ENCODE peak calls at places on chromosomes 7 and 10, in five cellular contexts. P is HCT116, L is astrocyte of the spinal cord, C is ovary, H is NB4. M is an unnamed sample.

GRCh38 chr10:12849351-12850181 is 151.9 kb downstream of the CCDC3 start:
- DNase-seq in P (no peak), H (peak), L (no peak), C (peak), M (peak)

GRCh38 chr7:134920026-134920758 is 66.1 kb upstream of the AGBL3 start:
- DNase-seq in H (no peak), L (peak), C (no peak), P (no peak), M (no peak)

GRCh38 chr10:51501396-51501795 is 198.0 kb downstream of the CSTF2T start:
- DNase-seq in H (no peak), L (no peak), P (no peak), C (no peak), M (no peak)

GRCh38 chr7:126803060-126803665 is 449.6 kb downstream of the GRM8 start:
- DNase-seq in C (no peak), P (peak), H (peak), L (peak), M (peak)

GRCh38 chr10:125120046-125120710 is 40.2 kb downstream of the CTBP2 start:
- DNase-seq in H (no peak), P (no peak), L (peak), C (peak), M (peak)

GRCh38 chr10:36608866-36609265 is 516.5 kb upstream of the ANKRD30A start:
- DNase-seq in L (no peak), P (no peak), H (no peak), C (no peak), M (no peak)

GRCh38 chr10:133454204-133454893 is 604 bp downstream of the SCART1 start:
- DNase-seq in L (no peak), H (no peak), C (no peak), P (no peak), M (no peak)

GRCh38 chr7:79949778-79950177 is 184.9 kb upstream of the GNAI1 start:
- DNase-seq in H (no peak), P (no peak), L (no peak), C (no peak), M (no peak)

GRCh38 chr7:80583901-80584300 is 54.5 kb upstream of the CD36 start:
- DNase-seq in C (peak), H (no peak), P (no peak), L (no peak), M (peak)

GRCh38 chr7:80244206-80244956 is 109.8 kb downstream of the GNAI1 start:
- DNase-seq in H (no peak), L (no peak), P (no peak), C (no peak), M (no peak)

GRCh38 chr10:67818323-67818722 is 19.7 kb downstream of the DNAJC12 start:
- DNase-seq in P (no peak), L (peak), C (no peak), H (no peak), M (no peak)

GRCh38 chr7:96303686-96304443 is 18.0 kb downstream of the SLC25A13 start:
- DNase-seq in P (no peak), L (peak), H (peak), C (no peak), M (no peak)

GRCh38 chr7:99422091-99422624 is 13.4 kb downstream of the BUD31 start:
- DNase-seq in P (no peak), H (no peak), C (no peak), L (no peak), M (peak)

GRCh38 chr7:79398145-79398749 is 55.2 kb downstream of the MAGI2 start:
- DNase-seq in C (no peak), P (no peak), H (no peak), L (no peak), M (no peak)

GRCh38 chr10:100890696-100891271 is 22.0 kb upstream of the SLF2 start:
- DNase-seq in L (peak), H (peak), C (no peak), P (peak), M (no peak)

GRCh38 chr7:20267482-20267881 is 50.3 kb upstream of the MACC1 start:
- DNase-seq in L (no peak), P (no peak), C (no peak), H (peak), M (no peak)

GRCh38 chr7:6501586-6502564 is 49.4 kb downstream of the GRID2IP start:
- DNase-seq in C (no peak), P (no peak), H (no peak), L (no peak), M (no peak)

GRCh38 chr7:47600199-47601118 is 18.5 kb upstream of the TNS3 start:
- DNase-seq in P (no peak), L (peak), H (no peak), C (peak), M (peak)

GRCh38 chr10:110764378-110764777 is 107.3 kb upstream of the PDCD4 start:
- DNase-seq in H (no peak), C (no peak), L (no peak), P (no peak), M (no peak)

GRCh38 chr10:122461729-122462532 is 578 bp downstream of the HTRA1 start:
- DNase-seq in C (peak), H (no peak), L (no peak), P (no peak), M (peak)

GRCh38 chr7:4051696-4052095 is 630.4 kb upstream of the FOXK1 start:
- DNase-seq in H (no peak), P (no peak), C (no peak), L (no peak), M (no peak)

GRCh38 chr7:131908719-131909118 is 352.3 kb upstream of the PODXL start:
- DNase-seq in H (no peak), L (no peak), P (no peak), C (no peak), M (no peak)

GRCh38 chr10:128908109-128908898 is 558.7 kb upstream of the MGMT start:
- DNase-seq in C (no peak), P (no peak), H (peak), L (no peak), M (no peak)

GRCh38 chr10:91551856-91552255 is 81.0 kb downstream of the PPP1R3C start:
- DNase-seq in H (peak), P (peak), L (peak), C (peak), M (peak)

GRCh38 chr10:63718006-63718405 is 196.8 kb downstream of the REEP3 start:
- DNase-seq in P (no peak), H (no peak), L (peak), C (no peak), M (no peak)

GRCh38 chr7:13336227-13336626 is 648.8 kb downstream of the ARL4A start:
- DNase-seq in C (no peak), H (no peak), L (peak), P (no peak), M (no peak)

GRCh38 chr7:127708788-127709187 is 56.8 kb downstream of the SND1 start:
- DNase-seq in P (peak), H (peak), L (peak), C (peak), M (peak)

GRCh38 chr10:2296179-2296578 is 558.9 kb upstream of the ADARB2 start:
- DNase-seq in C (no peak), L (no peak), P (no peak), H (no peak), M (no peak)

GRCh38 chr7:5484921-5485320 is 61.3 kb upstream of the TNRC18 start:
- DNase-seq in L (no peak), P (no peak), C (no peak), H (no peak), M (no peak)

GRCh38 chr7:88670536-88670935 is 89.0 kb upstream of the ZNF804B start:
- DNase-seq in P (no peak), C (no peak), L (no peak), H (no peak), M (no peak)

DNA sequence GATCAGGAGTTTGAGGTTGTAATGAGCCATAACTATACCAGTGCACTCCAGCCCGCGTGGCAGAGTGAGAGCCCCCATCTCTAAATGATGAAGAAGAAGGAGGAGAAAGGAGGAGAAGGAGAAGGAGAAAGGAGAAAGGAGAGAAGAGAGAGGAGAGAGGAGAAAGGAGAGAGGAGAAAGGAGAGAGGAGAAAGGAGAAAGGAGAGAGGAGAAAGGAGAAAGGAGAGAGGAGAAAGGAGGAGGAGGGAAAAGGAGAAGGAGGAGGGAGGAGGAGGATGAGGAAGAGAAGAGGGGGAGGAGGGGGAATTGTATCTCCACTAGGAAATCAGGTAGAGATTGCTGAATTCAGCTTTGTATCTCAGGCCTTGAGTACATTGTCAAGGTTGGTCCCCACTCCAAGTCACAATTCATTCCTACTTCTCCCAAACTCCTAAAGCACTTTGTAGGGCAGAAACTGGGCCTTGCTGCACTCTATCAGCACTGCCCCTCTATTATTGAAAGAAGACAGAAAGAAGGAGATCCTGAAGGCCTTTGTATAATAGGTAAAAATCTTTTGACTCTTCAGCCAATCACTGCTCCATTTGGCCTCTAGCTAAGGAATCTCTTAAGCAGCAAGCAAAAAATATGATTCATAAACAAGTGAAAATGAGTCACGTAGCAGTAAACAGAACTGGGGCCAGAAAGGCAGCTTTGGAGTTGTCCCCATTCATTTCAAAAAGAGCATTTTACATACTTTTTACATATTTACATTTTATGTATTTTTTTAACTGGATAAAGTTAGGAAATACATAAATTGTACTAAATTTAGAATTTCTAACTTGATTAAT is 178.0 kb downstream of the IMMP2L start:
- DNase-seq in L (no peak), C (no peak), P (no peak), H (no peak), M (no peak)
- H3K4me3 ChIP-seq in L (no peak), C (no peak), P (no peak), H (no peak), M (no peak)

GRCh38 chr10:62050627-62050924 is 149.1 kb downstream of the ARID5B start:
- DNase-seq in P (no peak), H (no peak), C (no peak), L (no peak), M (no peak)

GRCh38 chr10:62049815-62050626 is 148.5 kb downstream of the ARID5B start:
- DNase-seq in L (peak), C (no peak), P (no peak), H (no peak), M (no peak)

GRCh38 chr10:62052276-62052675 is 150.8 kb downstream of the ARID5B start:
- DNase-seq in H (no peak), C (no peak), P (no peak), L (no peak), M (no peak)

GRCh38 chr10:62048919-62049636 is 147.6 kb downstream of the ARID5B start:
- DNase-seq in C (peak), L (peak), P (no peak), H (peak), M (peak)

DNA sequence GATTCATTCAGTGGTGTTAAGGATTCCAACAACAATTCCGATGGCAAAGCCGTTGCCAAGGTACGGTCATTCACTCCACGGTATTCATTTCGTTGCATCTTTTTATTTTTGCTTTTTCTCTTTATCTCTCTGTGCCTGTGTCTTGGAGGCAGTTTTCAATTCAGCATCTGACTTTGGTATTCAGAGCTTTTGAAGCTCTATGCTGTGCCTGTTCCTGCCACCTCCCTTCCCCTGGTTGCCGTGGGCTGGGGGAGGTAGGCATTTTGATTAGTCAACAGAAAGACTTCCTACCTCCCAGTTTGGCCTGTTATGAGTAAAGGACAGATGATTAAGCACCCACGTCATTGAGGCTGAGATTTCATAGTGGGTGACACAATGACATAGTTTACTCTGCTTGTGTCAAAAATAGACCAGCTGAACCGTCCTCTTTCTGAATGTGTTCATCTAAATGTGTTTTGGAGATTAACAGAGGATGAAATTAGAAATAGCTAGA is 149.5 kb downstream of the ARID5B start:
- DNase-seq in P (peak), C (no peak), H (peak), L (peak), M (peak)
- H3K4me3 ChIP-seq in P (no peak), C (peak), H (no peak), L (peak), M (no peak)

GRCh38 chr7:1502845-1503244 is 1.3 kb downstream of the INTS1 start:
- DNase-seq in C (no peak), L (no peak), H (no peak), P (no peak), M (no peak)
- H3K4me3 ChIP-seq in C (no peak), L (no peak), H (peak), P (peak), M (no peak)

GRCh38 chr10:11505636-11506035 is 105.8 kb downstream of the USP6NL start:
- DNase-seq in P (no peak), C (no peak), L (no peak), H (no peak), M (no peak)

GRCh38 chr10:11510714-11511113 is 100.7 kb downstream of the USP6NL start:
- DNase-seq in H (no peak), L (no peak), P (no peak), C (no peak), M (no peak)

GRCh38 chr10:11511325-11511724 is 100.1 kb downstream of the USP6NL start:
- DNase-seq in P (no peak), L (no peak), C (no peak), H (no peak), M (no peak)

GRCh38 chr10:11506247-11506789 is 105.1 kb downstream of the USP6NL start:
- DNase-seq in L (no peak), H (peak), P (no peak), C (no peak), M (no peak)

GRCh38 chr10:11509036-11509435 is 102.4 kb downstream of the USP6NL start:
- DNase-seq in C (no peak), P (no peak), L (peak), H (no peak), M (no peak)
- H3K4me3 ChIP-seq in C (no peak), P (no peak), L (no peak), H (no peak), M (no peak)

DNA sequence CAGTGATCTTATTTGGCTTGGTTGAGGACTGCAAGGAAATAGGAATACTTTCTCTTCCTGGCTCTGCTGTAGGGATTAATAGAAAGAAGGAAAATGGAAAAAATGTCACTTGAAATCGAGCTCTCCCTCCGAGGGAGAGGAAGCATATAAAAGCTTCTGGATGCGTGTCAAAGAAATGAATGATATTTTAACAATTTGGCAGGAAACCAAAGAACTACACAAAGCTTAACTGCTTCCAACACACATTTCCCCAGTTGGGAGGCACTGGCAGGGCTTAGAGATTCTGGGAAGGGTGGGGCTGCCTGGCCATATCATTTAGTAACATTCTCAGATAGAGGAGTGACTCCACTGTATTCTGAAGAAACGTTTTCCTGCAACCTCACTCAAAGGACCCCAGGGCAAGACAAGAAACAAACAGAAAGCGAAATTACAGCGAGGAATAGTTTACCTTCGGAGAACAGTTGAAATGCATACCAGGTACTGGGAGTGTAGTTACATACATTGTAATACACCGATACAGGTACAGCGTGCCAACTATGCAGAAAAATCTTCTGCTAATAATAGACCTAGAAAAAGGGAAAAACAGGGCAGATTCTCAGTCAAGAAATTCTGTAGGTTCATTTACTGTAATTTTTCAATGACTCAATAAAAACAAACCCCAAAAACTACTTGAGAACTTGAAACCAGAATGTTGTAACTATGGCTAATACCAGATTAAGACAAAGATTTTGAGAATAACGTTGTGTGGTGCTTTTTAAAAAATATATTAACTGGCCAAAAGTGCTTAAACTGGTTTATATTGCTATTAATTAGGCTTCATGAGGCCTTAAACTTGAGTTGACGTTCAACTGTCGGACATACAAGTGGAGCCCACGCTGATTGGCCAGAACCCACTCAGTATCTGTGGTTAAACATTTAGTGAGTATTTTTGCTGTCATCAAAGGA is 75.7 kb upstream of the ASAH2 start:
- DNase-seq in C (no peak), H (no peak), P (no peak), L (peak), M (no peak)
- H3K4me3 ChIP-seq in C (no peak), H (no peak), P (no peak), L (no peak), M (no peak)

GRCh38 chr7:102284891-102285540 is 1.7 kb upstream of the SH2B2 start:
- DNase-seq in P (no peak), L (no peak), H (peak), C (peak), M (peak)
- H3K4me3 ChIP-seq in P (no peak), L (no peak), H (peak), C (no peak), M (peak)

DNA sequence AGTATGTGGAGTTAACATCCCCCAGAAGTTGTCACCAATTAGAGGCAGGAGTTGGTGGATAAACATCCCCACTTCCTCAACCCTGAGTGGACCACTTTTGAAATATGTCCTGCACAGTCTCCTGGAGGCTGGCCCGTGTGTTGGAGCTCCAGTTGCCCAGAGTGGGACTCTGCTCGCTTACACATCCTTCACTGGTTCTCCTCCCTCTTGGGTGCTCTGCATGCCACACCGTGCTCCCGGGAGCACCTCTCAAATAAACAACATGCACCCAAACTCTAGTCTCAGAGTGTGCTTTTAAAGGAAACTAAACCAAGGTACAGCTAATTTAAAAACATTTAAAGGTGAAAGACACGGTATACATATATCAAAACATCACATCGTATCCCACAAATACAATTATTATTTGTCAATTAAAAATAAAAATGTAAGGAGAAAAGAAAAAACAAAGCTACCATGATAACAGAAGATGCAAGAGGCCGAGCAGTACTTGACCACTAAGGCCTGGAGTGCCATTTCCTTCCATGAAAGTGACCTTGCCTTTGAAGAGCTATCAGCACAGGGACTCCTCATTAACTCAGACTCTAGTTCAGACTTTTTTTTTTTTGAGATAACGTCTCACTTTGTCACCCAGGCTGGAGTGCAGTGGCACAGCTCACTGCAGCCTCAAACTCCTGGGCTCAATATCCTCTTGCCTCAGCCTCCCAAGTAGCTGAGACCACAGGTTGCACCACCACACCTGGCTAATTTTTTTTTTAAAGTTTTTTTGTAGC is 47.8 kb upstream of the SAMD8 start:
- DNase-seq in C (no peak), H (no peak), P (no peak), L (no peak), M (no peak)
- H3K4me3 ChIP-seq in C (no peak), H (no peak), P (no peak), L (no peak), M (no peak)

DNA sequence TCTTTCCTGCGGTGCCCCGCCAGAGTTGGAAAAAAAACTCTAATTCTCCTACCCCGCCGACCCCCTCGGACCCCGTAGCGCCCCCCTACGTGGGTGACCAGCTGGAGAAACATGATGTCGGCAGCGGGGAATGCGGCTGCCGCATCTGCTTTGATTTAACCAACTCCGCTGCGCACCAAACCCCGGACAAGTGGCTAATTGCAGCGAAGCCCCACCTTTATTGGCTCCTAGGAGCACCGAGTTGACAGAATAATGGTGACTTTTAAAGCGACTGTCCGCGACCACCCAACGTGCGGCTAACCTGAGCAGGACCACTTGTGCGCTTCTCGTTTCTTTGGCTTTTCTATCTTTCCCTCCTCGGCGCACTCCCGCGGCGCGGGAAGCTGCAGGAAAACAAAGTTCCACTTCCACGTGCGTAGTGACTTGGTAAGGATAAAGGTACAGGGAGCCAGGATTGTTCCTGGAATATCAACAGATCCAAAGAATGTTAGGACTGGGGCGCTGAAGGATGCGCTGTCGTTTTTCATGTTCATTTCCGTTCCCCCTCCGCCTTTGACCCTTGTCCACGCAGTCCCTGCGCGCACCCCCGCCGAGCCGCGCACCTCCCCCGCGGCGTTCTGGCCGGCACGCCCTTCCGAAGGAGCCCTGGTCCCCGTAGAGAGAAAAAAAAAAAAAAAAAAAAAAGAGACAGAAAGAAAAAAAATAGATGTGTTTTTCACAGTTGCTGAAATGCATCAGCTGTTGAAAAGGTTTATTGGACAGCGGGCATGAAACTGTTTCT is 1.4 kb downstream of the WNT16 start:
- DNase-seq in H (no peak), C (no peak), P (no peak), L (peak), M (peak)
- H3K4me3 ChIP-seq in H (no peak), C (peak), P (peak), L (peak), M (no peak)

M was measured in thyroid gland.